ENCODE peak calls at places on chromosomes 13 and 19, in seven cellular contexts. E is heart right ventricle, G is AG04450, D is tibial artery, W is mammary epithelial cell, Z is body of pancreas, S is RWPE2. B is an unnamed sample.

GRCh38 chr13:28355822-28356371 is 139.0 kb downstream of the FLT1 start:
- DNase-seq in W (no peak), G (no peak), S (no peak), Z (no peak), E (no peak), D (no peak), B (no peak)

GRCh38 chr13:89571676-89572075 is 1775.8 kb upstream of the MIR17HG start:
- DNase-seq in D (no peak), Z (no peak), S (no peak), G (no peak), E (no peak), W (no peak), B (no peak)

GRCh38 chr13:94433055-94433947 is 46.2 kb downstream of the DCT start:
- DNase-seq in S (no peak), Z (no peak), G (no peak), W (no peak), D (no peak), E (no peak), B (no peak)

GRCh38 chr19:16325161-16325527 is 518 bp downstream of the KLF2 start:
- DNase-seq in Z (no peak), S (no peak), W (no peak), G (no peak), E (no peak), D (no peak), B (peak; percentile 55)

GRCh38 chr19:311813-312261 is 20.6 kb upstream of the PLPP2 start:
- DNase-seq in E (peak; percentile 4), G (no peak), Z (no peak), D (no peak), W (no peak), S (no peak), B (no peak)

GRCh38 chr19:48630289-48631036 is 6.7 kb downstream of the DBP start:
- DNase-seq in G (no peak), Z (peak; percentile 76), W (no peak), S (no peak), E (peak; percentile 78), D (peak; percentile 74), B (no peak)

GRCh38 chr19:23403581-23404324 is 8.5 kb upstream of the ZNF91 start:
- DNase-seq in W (no peak), E (no peak), Z (peak; percentile 83), S (no peak), D (no peak), G (no peak), B (no peak)

GRCh38 chr19:8004723-8005513 is 523 bp downstream of the ELAVL1 start:
- DNase-seq in E (no peak), W (no peak), S (no peak), Z (no peak), D (no peak), G (no peak), B (no peak)

GRCh38 chr19:40255619-40256166 is 29.2 kb upstream of the CCNP start:
- DNase-seq in G (no peak), W (no peak), E (no peak), D (no peak), Z (no peak), S (no peak), B (no peak)

GRCh38 chr19:13110099-13110610 is 6.4 kb downstream of the TRMT1 start:
- DNase-seq in W (no peak), Z (no peak), E (no peak), G (no peak), D (no peak), S (no peak), B (no peak)

GRCh38 chr13:39385621-39386231 is 217.3 kb downstream of the LHFPL6 start:
- DNase-seq in S (no peak), E (no peak), W (no peak), D (no peak), Z (no peak), G (no peak), B (no peak)
- H3K27me3 ChIP-seq in S (no peaks in the 10 kb centered on the region), E (no peaks in the 10 kb centered on the region), W (no peaks in the 10 kb centered on the region), D (no peaks in the 10 kb centered on the region), Z (no peaks in the 10 kb centered on the region), G (no peaks in the 10 kb centered on the region), B (no peaks in the 10 kb centered on the region)

GRCh38 chr19:57443121-57443696 is 8.1 kb downstream of the ZNF749 start:
- DNase-seq in G (no peak), E (no peak), Z (no peak), S (no peak), D (no peak), W (no peak), B (no peak)
- H3K9me3 ChIP-seq in G (peaks cover 64% of the 10 kb centered on the region), E (peaks cover 57% of the 10 kb centered on the region), Z (no peaks in the 10 kb centered on the region), S (no peaks in the 10 kb centered on the region), D (peaks cover 70% of the 10 kb centered on the region), W (peaks cover 26% of the 10 kb centered on the region), B (peaks cover 35% of the 10 kb centered on the region)

GRCh38 chr19:2666344-2666994 is 36.0 kb downstream of the GNG7 start:
- DNase-seq in D (no peak), Z (no peak), S (no peak), G (no peak), E (no peak), W (no peak), B (no peak)
- H3K27ac ChIP-seq in D (no peak overlapping the region), Z (no peak overlapping the region), S (no peak overlapping the region), G (no peak overlapping the region), E (no peak overlapping the region), W (no peak overlapping the region), B (no peak overlapping the region)

GRCh38 chr19:50662442-50663279 is 13.4 kb downstream of the C19orf81 start:
- DNase-seq in E (no peak), G (no peak), W (no peak), S (no peak), D (no peak), Z (no peak), B (no peak)

GRCh38 chr19:50659318-50660082 is 10.3 kb downstream of the C19orf81 start:
- DNase-seq in W (no peak), Z (no peak), E (no peak), S (no peak), D (no peak), G (no peak), B (no peak)

GRCh38 chr19:50660083-50660366 is 10.8 kb downstream of the C19orf81 start:
- DNase-seq in D (no peak), S (no peak), G (no peak), Z (no peak), W (no peak), E (no peak), B (no peak)

GRCh38 chr19:50661675-50662441 is 12.6 kb downstream of the C19orf81 start:
- DNase-seq in D (no peak), Z (no peak), S (no peak), G (no peak), E (no peak), W (no peak), B (no peak)

DNA sequence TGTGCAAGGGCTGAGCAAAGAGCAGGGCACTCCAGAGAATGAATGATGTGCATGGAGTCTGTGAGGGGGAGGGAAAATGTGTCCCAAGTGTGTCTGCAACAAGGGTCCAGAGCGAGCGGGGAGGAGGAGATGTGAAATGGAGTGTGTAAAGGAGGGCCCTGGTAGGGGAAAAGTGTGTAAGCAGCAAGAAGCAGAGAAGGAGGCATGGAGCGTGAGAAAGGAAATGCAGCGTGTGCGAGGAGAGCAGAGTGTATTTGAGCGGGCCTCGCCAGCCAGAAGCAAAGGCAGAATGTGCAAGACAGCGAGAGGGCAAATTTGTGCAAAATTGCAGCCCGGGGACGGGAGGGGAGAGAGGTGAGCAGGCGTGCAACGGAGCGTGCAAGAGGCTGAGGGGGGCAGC is 11.8 kb downstream of the C19orf81 start:
- DNase-seq in D (no peak), G (no peak), W (no peak), S (no peak), E (no peak), Z (no peak), B (no peak)
- H3K27me3 ChIP-seq in D (peaks cover 72% of the 10 kb centered on the region), G (peaks cover 15% of the 10 kb centered on the region), W (peaks cover 4% of the 10 kb centered on the region), S (peaks cover 38% of the 10 kb centered on the region), E (peaks cover 84% of the 10 kb centered on the region), Z (no peaks in the 10 kb centered on the region), B (peaks cover 31% of the 10 kb centered on the region)

GRCh38 chr19:37014456-37014855 is 63.8 kb upstream of the ZNF420 start:
- DNase-seq in W (no peak), D (no peak), G (no peak), E (no peak), S (no peak), Z (no peak), B (no peak)

GRCh38 chr19:37007587-37008220 is 70.5 kb upstream of the ZNF420 start:
- DNase-seq in E (peak; percentile 82), G (peak; percentile 7), W (peak; percentile 13), D (no peak), Z (peak; percentile 51), S (no peak), B (peak; percentile 4)

GRCh38 chr19:37009871-37010270 is 68.4 kb upstream of the ZNF420 start:
- DNase-seq in E (no peak), Z (no peak), D (no peak), W (no peak), G (no peak), S (no peak), B (no peak)

DNA sequence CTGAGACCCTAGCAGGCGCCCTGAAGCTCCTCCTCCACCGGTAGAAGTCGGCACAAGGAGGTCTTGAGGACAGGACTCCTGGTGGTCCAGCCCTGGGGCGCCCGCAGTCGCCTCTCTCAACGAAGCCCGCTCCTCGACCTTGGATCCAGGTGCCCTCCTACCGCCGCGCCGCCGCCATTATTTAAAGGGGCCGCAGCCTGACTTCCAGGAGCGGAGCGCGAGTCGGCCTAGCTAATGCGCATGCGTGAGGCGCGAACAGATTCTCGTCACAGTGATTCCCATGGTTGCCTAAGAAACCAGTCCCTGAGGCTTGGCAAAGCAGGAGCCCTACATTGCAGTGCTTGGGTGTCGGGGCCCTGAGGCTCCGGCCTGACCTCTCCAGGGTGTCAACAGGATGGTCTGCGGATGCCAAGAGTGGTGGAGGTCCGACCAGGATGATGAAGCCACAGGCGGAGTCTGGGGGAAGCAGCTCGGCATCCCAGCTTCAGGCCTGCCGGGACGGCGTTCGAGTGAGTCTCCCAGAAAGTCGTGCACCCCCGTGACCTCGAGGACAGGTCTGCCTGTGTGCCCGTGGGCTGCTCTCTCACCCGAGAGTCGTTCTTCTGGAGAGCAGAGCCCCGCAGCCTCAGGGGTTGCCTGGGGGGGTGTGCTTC is 66.0 kb upstream of the ZNF420 start:
- DNase-seq in E (no peak), W (no peak), G (no peak), S (no peak), Z (no peak), D (no peak), B (no peak)
- H3K9me3 ChIP-seq in E (peaks cover 93% of the 10 kb centered on the region), W (peaks cover 68% of the 10 kb centered on the region), G (peaks cover 96% of the 10 kb centered on the region), S (peaks cover 16% of the 10 kb centered on the region), Z (no peaks in the 10 kb centered on the region), D (peaks cover 85% of the 10 kb centered on the region), B (peaks cover 33% of the 10 kb centered on the region)

DNA sequence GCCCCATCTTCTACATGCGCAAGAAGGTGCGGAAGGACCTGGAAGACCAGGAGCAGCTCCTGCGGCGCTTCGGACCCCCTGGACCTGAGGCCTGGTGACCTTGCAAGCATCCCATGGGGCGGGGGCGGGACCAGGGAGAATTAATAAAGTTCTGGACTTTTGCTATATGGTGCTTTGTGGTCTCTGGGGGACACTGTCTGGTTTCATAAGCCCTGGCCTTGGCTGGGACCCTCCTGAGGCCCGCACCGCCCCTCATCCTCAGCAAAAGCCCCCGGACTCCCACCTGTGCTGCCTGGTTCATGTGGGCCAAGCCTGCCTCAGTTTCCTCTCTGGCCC is 920 bp upstream of the SPIB start:
- DNase-seq in Z (no peak), W (no peak), G (no peak), D (no peak), E (no peak), S (no peak), B (no peak)
- H3K27ac ChIP-seq in Z (no peak overlapping the region), W (no peak overlapping the region), G (no peak overlapping the region), D (no peak overlapping the region), E (no peak overlapping the region), S (no peak overlapping the region), B (no peak overlapping the region)

B was measured in effector memory CD4-positive, alpha-beta T cell.